ENCODE peak calls at places on chromosomes 1 and 21, in six cellular contexts. D, E, L, C, Q and N are unnamed samples.

GRCh38 chr1:163706915-163707314 is 385.2 kb downstream of the NUF2 start:
- DNase-seq in D (no peak), E (no peak), L (no peak), C (no peak), Q (no peak), N (no peak)

GRCh38 chr21:32861871-32862270 is 90.3 kb upstream of the PAXBP1 start:
- DNase-seq in D (peak), E (no peak), L (peak), C (no peak), Q (no peak), N (peak)

GRCh38 chr1:198678301-198678836 is 39.5 kb downstream of the PTPRC start:
- DNase-seq in D (no peak), E (no peak), L (no peak), C (no peak), Q (no peak), N (no peak)

GRCh38 chr1:42747125-42747524 is 7.1 kb upstream of the CLDN19 start:
- DNase-seq in D (no peak), E (no peak), L (peak), C (peak), Q (no peak), N (peak)

GRCh38 chr1:233638513-233638912 is 24.6 kb downstream of the KCNK1 start:
- DNase-seq in D (no peak), E (no peak), L (no peak), C (no peak), Q (no peak), N (no peak)

GRCh38 chr1:217133958-217134856 is 411.0 kb upstream of the ESRRG start:
- DNase-seq in D (no peak), E (no peak), L (peak), C (no peak), Q (no peak), N (peak)

GRCh38 chr1:209527372-209527771 is 56.1 kb upstream of the CAMK1G start:
- DNase-seq in D (no peak), E (no peak), L (peak), C (no peak), Q (no peak), N (peak)

GRCh38 chr1:14567903-14568302 is 30.6 kb upstream of the KAZN start:
- DNase-seq in D (no peak), E (no peak), L (no peak), C (no peak), Q (no peak), N (no peak)

GRCh38 chr1:187691439-187691838 is 862.7 kb downstream of the PLA2G4A start:
- DNase-seq in D (peak), E (no peak), L (peak), C (no peak), Q (no peak), N (peak)

GRCh38 chr1:180195916-180196315 is 34.1 kb upstream of the LHX4 start:
- DNase-seq in D (no peak), E (no peak), L (no peak), C (no peak), Q (no peak), N (no peak)

GRCh38 chr1:156070523-156070922 is 9.6 kb downstream of the RAB25 start:
- DNase-seq in D (no peak), E (no peak), L (no peak), C (no peak), Q (no peak), N (no peak)

GRCh38 chr1:115865704-115866380 is 24.9 kb upstream of the NHLH2 start:
- DNase-seq in D (no peak), E (no peak), L (no peak), C (no peak), Q (no peak), N (no peak)

GRCh38 chr1:243667591-243667990 is 182.5 kb downstream of the AKT3 start:
- DNase-seq in D (no peak), E (no peak), L (no peak), C (no peak), Q (no peak), N (no peak)

GRCh38 chr1:7561331-7561921 is 209.7 kb upstream of the VAMP3 start:
- DNase-seq in D (no peak), E (no peak), L (peak), C (peak), Q (no peak), N (no peak)

GRCh38 chr1:178093958-178094751 is at the start of gene RASAL2:
- DNase-seq in D (no peak), E (peak), L (peak), C (peak), Q (peak), N (peak)

GRCh38 chr1:51058863-51059262 is 43.2 kb upstream of the C1orf185 start:
- DNase-seq in D (no peak), E (no peak), L (peak), C (no peak), Q (no peak), N (peak)

GRCh38 chr1:204116539-204116938 is 35.3 kb downstream of the ETNK2 start:
- DNase-seq in D (no peak), E (no peak), L (no peak), C (no peak), Q (no peak), N (no peak)

GRCh38 chr1:165481820-165482532 is 37.0 kb upstream of the RXRG start:
- DNase-seq in D (peak), E (no peak), L (peak), C (no peak), Q (peak), N (peak)

GRCh38 chr1:236063919-236064673 is 794 bp downstream of the NID1 start:
- DNase-seq in D (no peak), E (peak), L (peak), C (peak), Q (peak), N (peak)

GRCh38 chr1:107548276-107548675 is 407.4 kb downstream of the NTNG1 start:
- DNase-seq in D (no peak), E (no peak), L (no peak), C (no peak), Q (no peak), N (no peak)

GRCh38 chr1:84505167-84506001 is 802 bp upstream of the SPATA1 start:
- DNase-seq in D (no peak), E (no peak), L (peak), C (peak), Q (peak), N (peak)

GRCh38 chr1:144551543-144552424 is 40.9 kb upstream of the PPIAL4F start:
- DNase-seq in D (peak), E (peak), L (peak), C (peak), Q (peak), N (peak)

GRCh38 chr1:62089570-62089969 is 105.1 kb upstream of the L1TD1 start:
- DNase-seq in D (no peak), E (no peak), L (no peak), C (no peak), Q (no peak), N (no peak)

GRCh38 chr1:50425376-50426107 is 2.3 kb upstream of the DMRTA2 start:
- DNase-seq in D (no peak), E (no peak), L (no peak), C (no peak), Q (no peak), N (no peak)

GRCh38 chr1:47681735-47682134 is 243.9 kb downstream of the FOXD2 start:
- DNase-seq in D (no peak), E (peak), L (no peak), C (no peak), Q (no peak), N (no peak)

GRCh38 chr1:17903386-17903785 is 148.3 kb downstream of the ACTL8 start:
- DNase-seq in D (no peak), E (no peak), L (no peak), C (peak), Q (no peak), N (no peak)

GRCh38 chr21:44931137-44931500 is 8.7 kb upstream of the SLX9 start:
- DNase-seq in D (no peak), E (no peak), L (peak), C (no peak), Q (no peak), N (peak)

GRCh38 chr1:230415405-230416119 is 10.6 kb downstream of the PGBD5 start:
- DNase-seq in D (no peak), E (peak), L (no peak), C (no peak), Q (no peak), N (no peak)

GRCh38 chr21:25557170-25557569 is 50.1 kb downstream of the MRPL39 start:
- DNase-seq in D (no peak), E (no peak), L (no peak), C (no peak), Q (no peak), N (no peak)

GRCh38 chr1:115186871-115187270 is 97.6 kb upstream of the TSPAN2 start:
- DNase-seq in D (no peak), E (no peak), L (no peak), C (no peak), Q (no peak), N (no peak)

GRCh38 chr1:23809751-23810171 is 9.2 kb upstream of the GALE start:
- DNase-seq in D (no peak), E (no peak), L (peak), C (peak), Q (peak), N (peak)

GRCh38 chr1:107480548-107480947 is 339.7 kb downstream of the NTNG1 start:
- DNase-seq in D (no peak), E (no peak), L (no peak), C (no peak), Q (no peak), N (no peak)

GRCh38 chr1:31372961-31373896 is at the start of gene FABP3:
- DNase-seq in D (no peak), E (peak), L (peak), C (peak), Q (peak), N (peak)

GRCh38 chr1:242034393-242034792 is 35.5 kb upstream of the MAP1LC3C start:
- DNase-seq in D (no peak), E (no peak), L (no peak), C (no peak), Q (no peak), N (no peak)

GRCh38 chr1:242030071-242030470 is 31.2 kb upstream of the MAP1LC3C start:
- DNase-seq in D (no peak), E (no peak), L (no peak), C (no peak), Q (no peak), N (no peak)

DNA sequence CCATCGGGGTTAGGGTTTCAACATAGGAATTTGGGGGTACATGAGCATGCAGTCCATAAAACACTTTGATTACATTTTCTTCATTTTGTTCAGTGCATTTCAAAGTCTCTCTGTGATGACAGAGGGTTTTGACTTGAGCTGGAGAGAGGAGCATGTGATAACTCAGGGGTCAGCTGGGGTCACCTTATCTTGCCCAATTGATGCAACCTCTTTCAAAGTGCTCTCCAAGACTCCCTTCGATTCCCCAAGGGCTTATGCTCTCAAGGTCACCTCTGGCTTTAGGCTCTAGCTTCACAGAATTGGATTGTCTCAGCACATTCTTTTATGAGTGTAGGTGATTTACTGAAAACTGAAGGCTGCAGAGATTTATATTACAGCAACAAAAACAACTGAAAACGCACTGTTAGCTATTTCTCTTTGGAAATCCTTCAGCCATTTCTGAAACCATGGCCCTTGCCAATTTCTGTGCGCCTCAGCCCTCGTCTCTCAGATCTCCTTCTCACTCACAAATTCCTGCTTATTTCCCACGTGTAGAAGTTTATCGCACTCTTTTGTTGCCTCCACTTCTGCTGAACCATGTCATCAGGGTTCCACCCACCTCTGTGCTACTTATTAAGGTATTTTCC is 34.5 kb upstream of the MAP1LC3C start:
- DNase-seq in D (no peak), E (no peak), L (no peak), C (no peak), Q (no peak), N (no peak)
- TF ChIP-seq CTCF in D (no peak), E (no peak), L (no peak), C (no peak), Q (no peak), N (no peak)

GRCh38 chr1:16073490-16074104 is at the start of gene FAM131C:
- DNase-seq in D (no peak), E (no peak), L (no peak), C (peak), Q (no peak), N (no peak)
- TF ChIP-seq CTCF in D (peak), E (peak), L (no peak), C (peak), Q (peak), N (no peak)

DNA sequence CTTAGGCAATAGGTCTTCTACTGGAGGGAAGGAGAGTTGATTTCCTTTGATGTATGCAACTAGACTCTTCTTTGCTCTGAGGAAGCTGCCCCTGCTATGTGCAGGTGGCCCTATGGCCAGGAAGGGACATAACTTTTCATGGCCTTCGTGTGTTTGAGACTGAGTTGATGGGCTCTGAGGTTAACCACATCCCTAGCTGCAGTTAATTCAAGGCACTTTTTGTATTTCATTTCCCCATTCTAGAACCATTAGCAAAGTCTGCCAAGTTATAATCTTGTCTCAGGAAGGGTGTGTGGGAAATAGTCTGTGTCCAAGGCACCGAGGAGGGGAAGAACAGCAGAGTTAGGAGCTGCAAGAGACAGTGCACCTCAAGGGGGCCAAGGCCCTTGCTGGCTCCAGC is 2.5 kb downstream of the FCRL4 start:
- DNase-seq in D (no peak), E (no peak), L (no peak), C (no peak), Q (no peak), N (no peak)
- TF ChIP-seq CTCF in D (no peak), E (no peak), L (no peak), C (no peak), Q (no peak), N (no peak)

GRCh38 chr1:226364129-226364899 is 43.6 kb downstream of the PARP1 start:
- DNase-seq in D (no peak), E (peak), L (peak), C (no peak), Q (no peak), N (peak)
- TF ChIP-seq CTCF in D (no peak), E (no peak), L (no peak), C (no peak), Q (no peak), N (no peak)

DNA sequence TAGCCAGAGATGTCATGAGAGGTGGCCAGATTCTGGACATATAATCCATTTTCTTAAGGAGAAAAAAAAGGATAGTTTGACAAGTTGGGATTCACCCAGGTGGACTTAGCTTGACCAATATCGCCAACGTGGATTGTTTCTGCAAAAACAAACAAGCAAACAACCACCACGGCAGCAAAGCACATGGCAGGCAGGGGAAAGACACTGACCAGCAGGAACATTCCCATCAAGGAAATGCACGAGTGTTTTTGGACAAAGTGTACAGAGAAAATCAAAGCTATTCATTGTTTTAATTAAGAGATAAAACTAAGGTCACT is 9.1 kb upstream of the PLA2G2C start:
- DNase-seq in D (no peak), E (no peak), L (no peak), C (no peak), Q (no peak), N (no peak)
- TF ChIP-seq CTCF in D (no peak), E (no peak), L (no peak), C (no peak), Q (no peak), N (no peak)

DNA sequence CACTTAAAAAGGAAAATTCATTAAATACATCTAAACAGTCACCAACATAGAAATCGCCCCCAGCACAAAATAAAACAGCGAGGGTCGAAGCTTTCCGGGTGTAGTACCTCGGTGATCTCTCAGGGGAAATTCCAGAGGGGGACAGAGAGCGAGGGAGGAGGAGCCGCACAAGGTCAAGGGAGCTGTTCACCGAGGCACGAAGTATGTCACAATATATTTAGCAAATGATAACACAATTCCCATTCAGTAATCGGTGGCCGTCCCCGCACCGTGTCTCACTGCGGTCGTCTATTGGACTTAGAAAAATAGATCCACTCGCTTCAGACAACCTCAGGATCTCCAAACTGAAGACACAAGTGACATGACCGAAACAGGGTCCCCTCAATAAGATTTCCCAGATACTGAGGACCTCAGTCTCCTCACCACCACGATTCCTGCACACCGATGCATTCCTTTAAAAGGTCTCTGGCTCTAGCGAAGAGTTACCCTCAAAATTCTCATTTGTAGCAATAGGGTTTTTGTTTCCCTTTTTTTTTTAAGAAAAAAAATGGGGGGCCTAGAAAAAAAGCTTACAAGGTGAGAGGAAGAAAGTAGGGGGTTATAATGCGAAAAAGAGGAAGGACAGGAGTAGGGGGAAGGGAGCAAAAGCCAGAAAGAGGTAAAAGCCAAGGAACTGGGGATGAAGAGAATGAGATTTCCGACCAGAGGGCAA is 1.1 kb downstream of the LPGAT1 start:
- DNase-seq in D (no peak), E (no peak), L (peak), C (no peak), Q (no peak), N (peak)
- TF ChIP-seq CTCF in D (peak), E (no peak), L (no peak), C (no peak), Q (no peak), N (no peak)

GRCh38 chr21:31108969-31109368 is 70.7 kb upstream of the KRTAP19-8 start:
- DNase-seq in D (no peak), E (no peak), L (peak), C (no peak), Q (no peak), N (peak)
- TF ChIP-seq CTCF in D (no peak), E (no peak), L (peak), C (no peak), Q (peak), N (peak)

GRCh38 chr1:41020654-41021053 is 871 bp downstream of the SLFNL1 start:
- DNase-seq in D (no peak), E (no peak), L (no peak), C (no peak), Q (no peak), N (no peak)

GRCh38 chr1:41023279-41023990 is 1.9 kb upstream of the SLFNL1 start:
- DNase-seq in D (no peak), E (no peak), L (peak), C (no peak), Q (no peak), N (peak)

GRCh38 chr1:41020109-41020576 is 1.4 kb downstream of the SLFNL1 start:
- DNase-seq in D (no peak), E (no peak), L (no peak), C (no peak), Q (no peak), N (no peak)

GRCh38 chr1:41022424-41022823 is 899 bp upstream of the SLFNL1 start:
- DNase-seq in D (no peak), E (no peak), L (no peak), C (no peak), Q (no peak), N (no peak)

GRCh38 chr1:41021526-41022308 is at the start of gene SLFNL1:
- DNase-seq in D (peak), E (no peak), L (peak), C (no peak), Q (no peak), N (peak)
- TF ChIP-seq CTCF in D (peak), E (no peak), L (peak), C (no peak), Q (no peak), N (peak)